ENCODE peak calls at places on chromosomes 7 and 10, in six cellular contexts. X, H, I, P, O and F are unnamed samples.

GRCh38 chr7:22607180-22607579 is 107.2 kb upstream of the STEAP1B start:
- DNase-seq in X (no peak), H (no peak), I (no peak), P (no peak), O (no peak), F (no peak)

GRCh38 chr7:25026156-25026555 is 46.2 kb upstream of the OSBPL3 start:
- DNase-seq in X (no peak), H (no peak), I (no peak), P (no peak), O (no peak), F (no peak)

GRCh38 chr10:21372651-21373410 is 152.7 kb downstream of the SKIDA1 start:
- DNase-seq in X (peak; percentile 66), H (no peak), I (no peak), P (no peak), O (no peak), F (peak; percentile 92)

GRCh38 chr7:15685358-15686181 is 913 bp downstream of the MEOX2 start:
- DNase-seq in X (no peak), H (no peak), I (no peak), P (peak; percentile 67), O (peak; percentile 14), F (no peak)

GRCh38 chr7:26705567-26705966 is 158.8 kb downstream of the SKAP2 start:
- DNase-seq in X (no peak), H (no peak), I (peak; percentile 73), P (no peak), O (no peak), F (peak; percentile 92)

GRCh38 chr7:117124585-117125220 is 171.4 kb downstream of the ST7 start:
- DNase-seq in X (peak; percentile 88), H (peak; percentile 81), I (peak; percentile 99), P (no peak), O (no peak), F (peak; percentile 94)

GRCh38 chr7:19707240-19707639 is 1.6 kb downstream of the POLR1F start:
- DNase-seq in X (no peak), H (no peak), I (no peak), P (no peak), O (no peak), F (peak; percentile 17)

GRCh38 chr7:47762207-47762606 is 180.3 kb upstream of the TNS3 start:
- DNase-seq in X (no peak), H (no peak), I (no peak), P (no peak), O (no peak), F (no peak)

GRCh38 chr7:156117542-156118245 is 305.4 kb upstream of the SHH start:
- DNase-seq in X (no peak), H (no peak), I (no peak), P (no peak), O (no peak), F (no peak)

GRCh38 chr7:104967595-104967994 is 46.4 kb upstream of the KMT2E start:
- DNase-seq in X (no peak), H (no peak), I (no peak), P (no peak), O (no peak), F (no peak)

GRCh38 chr10:131068311-131068710 is 243.2 kb downstream of the TCERG1L start:
- DNase-seq in X (no peak), H (peak; percentile 66), I (no peak), P (no peak), O (no peak), F (no peak)

GRCh38 chr10:78473016-78473415 is 439.4 kb downstream of the RPS24 start:
- DNase-seq in X (no peak), H (no peak), I (no peak), P (peak; percentile 54), O (no peak), F (no peak)

DNA sequence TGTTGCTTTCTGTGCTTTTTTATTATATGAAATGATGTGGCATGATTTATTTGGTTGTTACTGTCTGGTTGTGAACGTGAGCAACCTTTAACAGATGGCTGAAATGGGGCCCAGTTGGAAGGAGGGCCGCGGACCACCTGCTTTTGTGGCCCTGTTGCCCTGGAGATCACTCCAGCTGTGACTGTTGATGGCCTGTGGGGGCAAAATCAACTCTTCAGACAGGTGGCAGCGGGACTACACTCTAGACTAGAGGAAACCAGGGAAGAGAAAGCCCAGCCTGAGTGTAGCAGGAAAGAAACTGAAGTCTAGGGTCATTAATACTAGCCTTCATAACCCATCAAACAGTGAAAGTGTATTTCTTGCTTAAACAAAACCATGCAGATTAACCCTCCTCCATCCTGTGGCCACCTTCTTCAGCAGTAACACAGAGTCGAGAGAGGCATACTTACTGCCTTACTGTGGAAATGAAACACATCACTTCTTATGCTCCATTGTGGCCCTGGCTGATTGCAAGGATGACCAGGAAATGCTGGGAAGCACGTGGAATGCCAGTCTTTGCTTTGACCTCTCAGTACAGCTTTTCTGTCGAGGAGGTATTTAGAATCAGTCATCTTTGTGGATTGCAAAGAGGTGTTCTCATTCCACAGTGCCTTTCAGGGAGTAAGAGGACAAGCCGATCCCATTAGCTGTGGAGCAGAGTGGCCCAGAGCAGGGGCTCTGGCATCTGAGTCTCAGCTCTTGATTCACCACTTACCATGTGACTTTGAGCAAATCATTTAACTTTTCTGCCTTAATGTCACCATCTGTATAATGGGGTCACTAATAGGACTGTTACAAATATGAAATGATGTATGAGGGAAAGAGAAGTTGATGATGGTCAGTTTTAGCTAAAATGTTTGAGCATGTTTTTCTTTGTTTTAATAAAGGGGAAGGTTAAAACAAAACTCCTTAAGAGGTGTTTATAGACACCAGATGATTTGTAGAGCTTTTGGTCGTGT is 80.6 kb downstream of the CCNY start:
- DNase-seq in X (no peak), H (peak; percentile 31), I (no peak), P (no peak), O (no peak), F (no peak)
- TF ChIP-seq CTCF in X (no peak), H (no peak), I (no peak), P (no peak), O (no peak), F (no peak)

DNA sequence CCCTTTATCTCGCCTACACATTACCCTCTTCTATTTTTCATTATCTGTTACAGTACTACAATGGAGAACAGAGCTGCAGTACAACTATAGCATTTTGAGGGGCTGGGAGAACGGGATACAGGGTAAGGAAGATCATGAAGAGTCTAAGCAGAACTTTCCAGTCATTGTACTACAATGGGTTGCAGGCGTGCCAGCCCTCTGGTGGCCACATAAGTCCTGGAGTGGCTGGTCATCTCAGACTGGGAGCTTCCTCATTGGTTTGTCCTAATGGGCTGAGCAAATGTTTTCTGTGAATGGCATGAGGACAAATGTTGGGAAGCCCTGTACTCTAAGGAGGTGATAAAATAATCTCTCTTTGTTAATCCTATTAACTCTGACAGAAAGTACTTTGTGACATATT is 33.0 kb downstream of the TMEM106B start:
- DNase-seq in X (no peak), H (no peak), I (no peak), P (no peak), O (peak; percentile 30), F (peak; percentile 47)
- TF ChIP-seq CTCF in X (no peak), H (no peak), I (peak; percentile 80), P (peak; percentile 60), O (peak; percentile 58), F (no peak)

DNA sequence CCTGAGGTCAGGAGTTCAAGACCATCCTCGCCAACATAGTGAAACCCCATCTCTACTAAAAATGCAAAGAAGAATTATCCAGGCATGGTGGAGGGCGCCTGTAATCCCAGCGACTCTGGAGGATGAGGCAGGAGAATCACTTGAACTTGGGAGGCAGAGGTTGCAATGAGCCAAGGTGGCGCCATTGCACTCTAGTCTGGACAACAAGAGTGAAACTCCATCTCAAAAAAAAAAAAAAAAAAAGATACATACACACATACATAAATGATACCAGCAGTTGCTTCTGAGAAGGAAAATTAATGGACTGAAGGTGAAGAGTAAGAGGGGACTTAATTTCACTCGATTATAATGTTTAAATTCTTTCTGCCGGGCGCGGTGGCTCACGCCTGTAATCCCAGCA is 40.2 kb upstream of the PAX2 start:
- DNase-seq in X (no peak), H (no peak), I (no peak), P (no peak), O (no peak), F (no peak)
- TF ChIP-seq CTCF in X (no peak), H (no peak), I (no peak), P (no peak), O (no peak), F (no peak)

GRCh38 chr7:138553805-138554204 is 93.7 kb downstream of the TRIM24 start:
- DNase-seq in X (no peak), H (no peak), I (no peak), P (no peak), O (no peak), F (no peak)
- TF ChIP-seq CTCF in X (no peak), H (no peak), I (no peak), P (no peak), O (no peak), F (no peak)

GRCh38 chr10:14513061-14513460 is 182.3 kb upstream of the FRMD4A start:
- DNase-seq in X (no peak), H (no peak), I (no peak), P (no peak), O (no peak), F (no peak)
- TF ChIP-seq CTCF in X (no peak), H (no peak), I (no peak), P (no peak), O (no peak), F (no peak)

GRCh38 chr10:46992794-46993552 is 81.7 kb downstream of the PTPN20 start:
- DNase-seq in X (no peak), H (no peak), I (peak; percentile 5), P (no peak), O (no peak), F (peak; percentile 38)
- TF ChIP-seq CTCF in X (no peak), H (no peak), I (peak; percentile 73), P (peak; percentile 65), O (peak; percentile 39), F (peak; percentile 49)

GRCh38 chr7:139494835-139495568 is 11.5 kb upstream of the KLRG2 start:
- DNase-seq in X (no peak), H (no peak), I (no peak), P (no peak), O (no peak), F (no peak)
- TF ChIP-seq CTCF in X (no peak), H (no peak), I (no peak), P (no peak), O (no peak), F (no peak)

DNA sequence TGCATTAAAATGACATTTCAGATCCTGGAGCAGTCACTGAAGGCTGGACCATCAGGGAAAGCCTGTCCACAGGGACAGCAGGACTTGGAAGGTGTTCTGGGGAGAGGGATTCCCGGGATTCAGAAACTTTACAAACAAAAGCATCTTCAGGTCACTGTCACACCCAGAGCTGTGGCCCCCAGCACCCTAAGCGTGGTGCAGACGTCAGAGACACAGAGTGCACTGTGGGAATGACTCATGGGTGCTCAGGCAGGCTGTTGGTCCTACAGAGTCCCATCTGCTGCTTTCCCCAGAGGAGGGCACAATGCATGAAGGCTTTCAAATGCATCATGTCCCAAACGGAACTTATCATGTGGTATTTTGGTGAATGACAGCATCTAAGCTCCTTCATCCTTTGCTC is 13.1 kb upstream of the LRMDA start:
- DNase-seq in X (no peak), H (no peak), I (no peak), P (no peak), O (no peak), F (peak; percentile 9)
- TF ChIP-seq CTCF in X (no peak), H (no peak), I (no peak), P (no peak), O (no peak), F (no peak)

GRCh38 chr7:1579481-1580421 is 9.9 kb upstream of the PSMG3 start:
- DNase-seq in X (peak; percentile 68), H (no peak), I (no peak), P (peak; percentile 84), O (peak; percentile 87), F (peak; percentile 66)
- TF ChIP-seq CTCF in X (peak; percentile 82), H (peak; percentile 60), I (peak; percentile 97), P (peak; percentile 93), O (peak; percentile 55), F (peak; percentile 93)